ENCODE peak calls at places on chromosome X, in six cellular contexts. X is K562, A is A549, S is esophagus muscularis mucosa, O is stomach, C is ovary. I is an unnamed sample.

GRCh38 chrX:118347131-118347530 is 1.2 kb downstream of the WDR44 start:
- DNase-seq in X (peak), A (no peak), S (no peak), O (no peak), C (no peak), I (no peak)

GRCh38 chrX:71679575-71680207 is 12.3 kb downstream of the LOC101059915 start:
- DNase-seq in X (no peak), A (no peak), S (no peak), O (no peak), C (no peak), I (no peak)

GRCh38 chrX:78199851-78200250 is 60.4 kb upstream of the TAF9B start:
- DNase-seq in X (peak), A (peak), S (no peak), O (no peak), C (no peak), I (no peak)

GRCh38 chrX:36534900-36535299 is 473.3 kb upstream of the FAM47C start:
- DNase-seq in X (no peak), A (no peak), S (no peak), O (no peak), C (no peak), I (no peak)

GRCh38 chrX:9466115-9466495 is 1.2 kb downstream of the TBL1X start:
- DNase-seq in X (peak), A (peak), S (no peak), O (peak), C (peak), I (peak)

GRCh38 chrX:17613979-17614572 is 123.2 kb upstream of the SCML1 start:
- DNase-seq in X (no peak), A (peak), S (no peak), O (peak), C (no peak), I (no peak)

GRCh38 chrX:54452920-54453319 is 12.7 kb downstream of the TSR2 start:
- DNase-seq in X (peak), A (peak), S (no peak), O (no peak), C (no peak), I (no peak)

GRCh38 chrX:28901637-28902036 is 314.4 kb downstream of the IL1RAPL1 start:
- DNase-seq in X (no peak), A (no peak), S (no peak), O (no peak), C (no peak), I (no peak)

GRCh38 chrX:9659571-9660195 is 106.0 kb downstream of the GPR143 start:
- DNase-seq in X (no peak), A (no peak), S (no peak), O (no peak), C (no peak), I (no peak)

GRCh38 chrX:36804066-36804465 is 204.1 kb upstream of the FAM47C start:
- DNase-seq in X (no peak), A (no peak), S (no peak), O (no peak), C (no peak), I (no peak)

GRCh38 chrX:100424012-100424411 is 13.9 kb upstream of the PCDH19 start:
- DNase-seq in X (peak), A (no peak), S (no peak), O (no peak), C (no peak), I (no peak)

GRCh38 chrX:8049827-8050226 is 121.2 kb downstream of the VCX2 start:
- DNase-seq in X (no peak), A (no peak), S (no peak), O (no peak), C (no peak), I (no peak)

GRCh38 chrX:8374041-8374825 is 90.4 kb upstream of the VCX3B start:
- DNase-seq in X (no peak), A (no peak), S (no peak), O (no peak), C (no peak), I (no peak)

GRCh38 chrX:21725498-21725897 is 32.4 kb downstream of the SMPX start:
- DNase-seq in X (peak), A (peak), S (no peak), O (no peak), C (no peak), I (no peak)

GRCh38 chrX:133177202-133177601 is 41.0 kb downstream of the TFDP3 start:
- DNase-seq in X (no peak), A (no peak), S (no peak), O (no peak), C (no peak), I (no peak)

GRCh38 chrX:72330131-72330530 is 24.4 kb upstream of the CITED1 start:
- DNase-seq in X (no peak), A (no peak), S (no peak), O (no peak), C (no peak), I (no peak)

GRCh38 chrX:49257074-49257790 is 7.3 kb downstream of the FOXP3 start:
- DNase-seq in X (no peak), A (no peak), S (no peak), O (no peak), C (no peak), I (no peak)

GRCh38 chrX:155768036-155768769 is 112.9 kb upstream of the VAMP7 start:
- DNase-seq in X (no peak), A (peak), S (no peak), O (no peak), C (no peak), I (no peak)

GRCh38 chrX:38654302-38654701 is 93.0 kb downstream of the TSPAN7 start:
- DNase-seq in X (peak), A (peak), S (no peak), O (no peak), C (no peak), I (no peak)

GRCh38 chrX:78116365-78116764 is 12.3 kb downstream of the PGK1 start:
- DNase-seq in X (no peak), A (no peak), S (no peak), O (no peak), C (no peak), I (no peak)

GRCh38 chrX:118528089-118528753 is 32.6 kb downstream of the DOCK11 start:
- DNase-seq in X (no peak), A (no peak), S (no peak), O (no peak), C (no peak), I (no peak)

DNA sequence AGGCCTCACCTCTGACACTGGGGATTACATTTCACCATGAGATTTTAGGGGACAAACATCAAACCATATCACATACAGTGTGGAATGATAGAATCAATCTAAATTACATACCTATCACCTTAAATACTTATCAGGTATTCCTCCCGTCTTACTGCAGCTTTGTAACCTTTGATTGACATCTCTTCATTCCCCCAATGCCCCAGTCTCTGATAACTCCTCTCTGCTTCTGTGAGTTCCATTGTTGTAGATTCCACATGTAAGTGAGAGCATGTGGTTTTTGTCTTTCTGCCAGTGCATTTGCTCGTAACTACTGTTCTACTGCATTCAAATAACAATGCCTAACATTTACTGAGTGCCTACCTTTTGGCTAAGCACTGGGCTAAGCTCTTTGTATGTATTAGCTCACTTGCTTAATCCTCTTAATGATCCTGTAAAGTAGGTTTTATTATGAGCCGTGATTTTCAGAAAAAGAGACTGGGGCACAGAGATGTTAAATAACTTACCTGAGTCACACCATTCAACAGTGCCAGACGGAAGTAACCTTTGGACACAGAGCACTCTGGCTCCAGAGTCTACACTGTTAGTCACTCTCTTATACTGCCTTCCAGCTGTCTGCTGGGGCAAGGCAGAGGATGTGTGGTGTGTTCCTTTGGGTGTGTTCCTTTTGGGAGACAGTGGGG is 63.7 kb upstream of the ESX1 start:
- DNase-seq in X (no peak), A (peak), S (no peak), O (peak), C (no peak), I (no peak)
- H3K4me3 ChIP-seq in X (no peak), A (no peak), S (no peak), O (no peak), C (no peak), I (no peak)

GRCh38 chrX:107677501-107677901 is 49.2 kb downstream of the PRPS1 start:
- DNase-seq in X (no peak), A (no peak), S (no peak), O (no peak), C (no peak), I (no peak)

GRCh38 chrX:107677909-107678308 is 49.6 kb downstream of the PRPS1 start:
- DNase-seq in X (no peak), A (no peak), S (no peak), O (no peak), C (no peak), I (no peak)

GRCh38 chrX:107675365-107675654 is 47.0 kb downstream of the PRPS1 start:
- DNase-seq in X (no peak), A (no peak), S (no peak), O (no peak), C (no peak), I (no peak)

GRCh38 chrX:107675823-107676555 is 47.7 kb downstream of the PRPS1 start:
- DNase-seq in X (peak), A (no peak), S (no peak), O (no peak), C (no peak), I (no peak)

DNA sequence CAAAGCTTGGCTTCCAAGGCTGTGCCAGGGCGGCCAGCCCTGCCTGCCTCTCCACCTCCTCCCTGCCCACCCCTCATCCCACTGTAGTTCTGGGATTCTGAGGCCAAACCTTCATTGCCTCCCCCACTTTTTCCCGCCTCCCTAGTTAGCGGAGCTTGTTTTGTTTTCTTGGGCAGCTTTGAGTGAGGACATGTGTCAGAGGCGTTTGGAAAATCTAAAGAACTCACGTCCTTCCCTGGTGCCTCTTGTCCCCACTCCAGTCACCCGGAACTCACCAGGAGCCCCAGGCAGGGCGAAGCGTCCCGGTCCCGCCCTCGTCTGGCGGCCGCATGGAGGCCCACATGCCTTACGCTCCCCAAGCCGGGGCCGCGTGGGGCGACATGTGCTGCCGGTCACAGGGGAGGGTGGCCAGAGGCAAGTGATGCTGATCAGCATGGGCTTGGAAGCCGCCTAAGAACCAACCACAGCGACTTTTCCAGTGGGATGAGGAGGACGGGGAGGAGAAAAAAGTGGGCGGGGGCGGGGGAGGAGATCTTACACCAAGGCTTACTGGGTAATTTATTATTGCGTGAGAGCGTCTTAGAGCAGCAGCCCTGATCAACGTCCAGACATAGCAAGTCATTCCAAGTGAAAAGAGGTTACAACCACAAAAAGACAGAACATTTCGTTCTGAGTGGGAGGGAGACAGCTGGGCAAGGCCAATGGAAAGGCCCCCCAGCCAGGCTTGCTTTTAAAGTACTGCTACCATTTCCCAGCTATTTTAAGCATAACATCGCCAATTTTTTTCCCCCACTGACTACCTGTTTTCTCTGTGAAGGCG is 48.5 kb downstream of the PRPS1 start:
- DNase-seq in X (peak), A (peak), S (peak), O (peak), C (peak), I (peak)
- TF ChIP-seq POLR2A in X (peak), A (peak), S (no peak), O (no peak), C (peak), I (peak)

DNA sequence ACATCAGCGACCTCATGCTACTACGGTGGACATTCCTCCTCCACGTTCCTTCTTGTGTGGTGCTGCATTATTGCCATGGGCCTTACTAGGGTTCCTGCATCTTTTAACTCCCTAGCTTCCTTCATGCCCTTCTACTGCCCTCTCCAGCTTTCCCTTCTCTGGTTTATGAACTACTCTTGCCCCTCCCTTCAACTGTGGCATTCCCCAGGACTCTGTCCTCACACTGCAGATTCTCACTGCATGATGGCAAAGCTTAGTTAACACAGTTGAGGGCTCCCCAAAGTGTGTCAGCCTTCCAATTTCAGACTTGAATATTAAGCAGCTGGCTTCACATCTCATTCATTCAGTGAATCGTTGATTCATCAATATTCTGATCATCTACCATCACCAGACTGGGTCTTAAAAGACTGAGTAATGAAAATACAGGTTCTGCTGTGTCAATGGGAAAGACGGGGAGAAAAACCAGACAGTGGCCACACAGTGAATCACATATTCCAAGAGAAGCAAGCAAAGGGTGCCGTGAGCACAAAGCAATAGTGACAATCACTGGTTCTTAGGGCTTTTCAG is 53.0 kb downstream of the ZFX start:
- DNase-seq in X (no peak), A (no peak), S (no peak), O (no peak), C (no peak), I (no peak)
- TF ChIP-seq EP300 in X (no peak), A (no peak), S (no peak), O (no peak), C (no peak), I (no peak)

GRCh38 chrX:43881410-43882293 is 598 bp downstream of the MAOB start:
- DNase-seq in X (no peak), A (no peak), S (no peak), O (no peak), C (peak), I (peak)
- H3K4me3 ChIP-seq in X (no peak), A (no peak), S (peak), O (peak), C (peak), I (peak)

DNA sequence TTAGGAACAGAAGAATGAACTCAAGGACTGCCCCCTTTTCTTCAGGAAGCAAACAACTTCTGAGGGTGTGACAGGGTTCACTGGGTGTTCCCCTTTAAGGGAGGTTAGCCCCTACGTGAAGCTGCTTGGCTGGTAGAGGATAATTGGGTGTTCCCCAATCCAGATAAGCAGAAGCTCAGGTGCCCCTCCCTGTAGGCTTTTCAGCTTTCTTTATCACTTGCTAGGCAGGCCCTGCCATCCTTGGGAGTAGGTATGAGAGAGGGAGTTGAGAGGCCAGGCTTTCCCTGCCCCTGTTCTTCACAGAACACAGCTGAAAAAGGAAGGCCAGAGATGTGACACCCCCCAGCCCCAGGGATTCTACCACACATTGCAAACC is 44.2 kb downstream of the RTL9 start:
- DNase-seq in X (peak), A (peak), S (no peak), O (no peak), C (no peak), I (no peak)
- TF ChIP-seq POLR2A in X (no peak), A (no peak), S (no peak), O (no peak), C (no peak), I (no peak)

GRCh38 chrX:15465347-15465746 is 27.8 kb downstream of the PIR start:
- DNase-seq in X (no peak), A (no peak), S (no peak), O (no peak), C (peak), I (no peak)
- TF ChIP-seq EP300 in X (no peak), A (no peak), S (no peak), O (no peak), C (no peak), I (no peak)

GRCh38 chrX:110755611-110756010 is 40.0 kb downstream of the CHRDL1 start:
- DNase-seq in X (no peak), A (no peak), S (no peak), O (no peak), C (no peak), I (no peak)
- H3K4me3 ChIP-seq in X (no peak), A (no peak), S (no peak), O (no peak), C (no peak), I (no peak)

DNA sequence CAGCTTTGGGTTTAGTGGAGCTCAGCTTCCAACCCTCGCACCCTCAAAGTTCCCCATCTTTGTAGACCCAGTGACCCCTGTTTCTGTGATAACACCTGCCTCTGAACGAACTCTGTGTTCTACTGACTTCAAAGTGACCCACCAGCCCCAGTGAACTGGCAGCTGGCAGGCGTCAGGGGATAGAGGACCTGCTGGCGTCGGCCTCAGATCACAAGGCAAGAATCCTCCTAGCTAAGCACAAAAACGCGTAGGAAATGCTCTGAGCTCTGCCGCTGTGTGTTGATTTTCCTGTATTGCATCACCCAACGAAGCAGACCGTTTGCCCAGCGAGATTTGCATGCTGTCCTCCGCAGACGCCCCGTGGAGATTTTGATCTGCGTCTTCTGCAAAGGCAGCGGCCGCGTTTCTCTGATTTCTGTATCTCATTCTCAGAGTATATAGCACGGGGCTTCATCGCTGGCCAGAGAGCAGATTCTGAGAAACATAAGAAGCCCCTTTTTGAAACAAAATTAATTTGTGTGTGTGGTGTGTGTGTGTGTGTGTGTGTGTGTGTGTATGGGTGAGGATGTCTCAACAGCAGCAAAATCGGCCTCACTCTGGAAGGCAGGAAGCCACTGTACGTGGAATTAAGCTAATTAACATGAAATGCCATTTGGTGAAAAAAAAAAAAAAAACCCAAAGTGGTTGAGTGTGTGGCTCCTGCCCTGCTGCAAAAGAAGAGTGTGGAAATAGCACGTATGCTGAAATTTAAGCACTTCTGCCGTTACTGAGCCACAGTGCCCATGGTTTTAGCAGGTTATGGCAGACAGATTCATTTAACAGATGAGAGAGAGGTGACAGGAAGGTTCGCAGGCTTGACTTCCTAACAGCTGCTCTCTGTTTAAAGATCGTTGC is 29.2 kb upstream of the ASMTL start:
- DNase-seq in X (peak), A (peak), S (peak), O (peak), C (peak), I (peak)
- TF ChIP-seq POLR2A in X (no peak), A (no peak), S (no peak), O (no peak), C (no peak), I (no peak)